ENCODE peak calls at places on chromosomes 2 and 18, in seven cellular contexts. G is HepG2, H is H1, M is K562, I is GM12878, Z is HCT116, N is SK-N-SH. O is an unnamed sample.

GRCh38 chr2:20398956-20399567 is 47.8 kb upstream of the RHOB start:
- DNase-seq in G (no peak), Z (no peak), N (no peak), I (no peak), H (no peak), M (no peak), O (no peak)

GRCh38 chr2:1781291-1782080 is 37.2 kb upstream of the PXDN start:
- DNase-seq in I (no peak), Z (peak), G (no peak), N (no peak), M (no peak), H (no peak), O (no peak)

GRCh38 chr2:240434728-240435456 is 571 bp upstream of the GPC1 start:
- DNase-seq in M (peak), G (peak), H (no peak), Z (peak), I (no peak), N (peak), O (peak)

GRCh38 chr2:86201951-86202692 is 2.9 kb downstream of the MRPL35 start:
- DNase-seq in N (no peak), G (no peak), Z (no peak), I (no peak), H (no peak), M (peak), O (no peak)

GRCh38 chr18:3447895-3448844 is 1.8 kb upstream of the TGIF1 start:
- DNase-seq in I (peak), M (peak), G (peak), Z (peak), N (peak), H (peak), O (peak)

GRCh38 chr2:86622409-86622877 is 1.2 kb downstream of the RNF103 start:
- DNase-seq in N (peak), Z (no peak), M (peak), G (no peak), H (no peak), I (no peak), O (peak)

GRCh38 chr2:69514406-69514805 is 77.2 kb upstream of the NFU1 start:
- DNase-seq in G (no peak), I (no peak), H (no peak), M (no peak), Z (no peak), N (no peak), O (no peak)

GRCh38 chr2:112996635-112997034 is 8.6 kb upstream of the IL36A start:
- DNase-seq in H (no peak), I (no peak), N (no peak), G (no peak), M (no peak), Z (no peak), O (no peak)

GRCh38 chr2:88100489-88100858 is 27.4 kb downstream of the FABP1 start:
- DNase-seq in N (no peak), Z (no peak), M (no peak), G (no peak), I (no peak), H (no peak), O (no peak)

GRCh38 chr2:85540131-85540587 is 1.2 kb downstream of the MAT2A start:
- DNase-seq in N (no peak), Z (no peak), I (no peak), H (no peak), M (no peak), G (no peak), O (peak)

GRCh38 chr2:215698566-215698965 is 262.7 kb upstream of the FN1 start:
- DNase-seq in Z (no peak), M (no peak), H (no peak), I (no peak), G (no peak), N (no peak), O (no peak)

GRCh38 chr2:189674374-189675112 is at the start of gene ANKAR:
- DNase-seq in N (peak), I (peak), H (peak), M (no peak), Z (no peak), G (peak), O (peak)

GRCh38 chr2:27591745-27592144 is 8.9 kb downstream of the ZNF512 start:
- DNase-seq in Z (no peak), H (no peak), I (no peak), N (no peak), G (no peak), M (no peak), O (no peak)

GRCh38 chr2:71313016-71313766 is 18.4 kb upstream of the ZNF638 start:
- DNase-seq in H (no peak), M (no peak), N (no peak), I (no peak), G (no peak), Z (no peak), O (no peak)

GRCh38 chr2:239065537-239065936 is 217.7 kb downstream of the TWIST2 start:
- DNase-seq in H (no peak), Z (no peak), M (no peak), G (no peak), I (no peak), N (peak), O (no peak)
- TF ChIP-seq JUND in H (no peak), Z (no peak), M (no peak), G (no peak), I (no peak), N (no peak), O (no peak)

GRCh38 chr2:33598472-33599174 is 476 bp downstream of the FAM98A start:
- DNase-seq in M (peak), H (no peak), N (peak), Z (no peak), I (peak), G (peak), O (no peak)
- TF ChIP-seq JUND in M (no peak), H (no peak), N (no peak), Z (no peak), I (no peak), G (no peak), O (no peak)

GRCh38 chr2:73282924-73283544 is 1.2 kb downstream of the FBXO41 start:
- DNase-seq in H (no peak), G (no peak), M (no peak), I (no peak), N (no peak), Z (no peak), O (no peak)

GRCh38 chr2:73283545-73284295 is 558 bp downstream of the FBXO41 start:
- DNase-seq in H (no peak), G (no peak), N (no peak), Z (no peak), I (no peak), M (no peak), O (no peak)

GRCh38 chr2:73286134-73286533 is 1.9 kb upstream of the FBXO41 start:
- DNase-seq in G (no peak), N (no peak), M (no peak), Z (no peak), I (no peak), H (no peak), O (no peak)

GRCh38 chr2:73285162-73285739 is 973 bp upstream of the FBXO41 start:
- DNase-seq in H (no peak), G (no peak), N (no peak), M (no peak), Z (no peak), I (peak), O (no peak)

GRCh38 chr2:73284296-73285161 is at the start of gene FBXO41:
- DNase-seq in N (peak), M (peak), Z (no peak), G (peak), I (peak), H (peak), O (no peak)
- TF ChIP-seq JUND in N (no peak), M (no peak), Z (no peak), G (no peak), I (no peak), H (no peak), O (no peak)

GRCh38 chr2:176907341-176907740 is 305.3 kb upstream of the HNRNPA3 start:
- DNase-seq in H (no peak), G (no peak), I (no peak), Z (no peak), M (no peak), N (no peak), O (no peak)

DNA sequence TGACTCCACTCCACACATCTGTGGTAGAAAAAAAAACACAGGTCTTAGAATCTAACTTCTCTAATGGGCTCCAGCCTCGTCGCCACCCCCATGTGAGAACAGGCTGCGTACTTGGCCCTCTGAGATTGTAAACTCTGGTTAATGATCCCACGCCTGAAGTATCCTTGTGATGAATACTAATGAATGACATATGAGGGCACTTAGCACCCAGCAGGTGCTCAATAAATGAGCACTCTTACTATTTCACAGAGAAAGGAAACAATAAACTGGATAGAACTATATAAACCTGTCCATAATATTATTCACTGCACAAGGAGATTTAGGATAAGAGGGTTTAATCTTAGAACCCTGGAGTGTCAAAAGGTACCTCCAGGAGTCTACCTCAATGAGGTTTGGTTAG is 310.1 kb upstream of the HNRNPA3 start:
- DNase-seq in Z (no peak), H (no peak), G (no peak), I (no peak), N (no peak), M (no peak), O (no peak)
- TF ChIP-seq JUND in Z (no peak), H (no peak), G (no peak), I (no peak), N (no peak), M (no peak), O (no peak)

DNA sequence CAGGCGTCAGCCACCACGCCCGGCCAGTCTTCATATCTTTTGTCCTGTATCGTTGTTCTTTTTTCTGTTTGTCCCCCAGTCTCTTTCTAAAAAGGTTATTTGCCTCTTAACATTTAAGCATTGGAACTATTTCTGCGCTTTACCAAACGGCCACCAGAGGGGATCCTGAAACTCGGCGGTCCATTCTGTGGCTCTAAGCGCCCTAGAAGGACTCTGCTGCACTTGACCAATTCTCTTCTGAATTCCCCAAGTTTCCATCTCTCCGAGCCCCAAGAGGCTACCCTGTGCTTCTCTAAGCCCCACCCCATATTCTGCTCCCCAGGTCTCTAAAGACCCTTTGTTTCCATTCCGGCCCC is 33.1 kb upstream of the REG3G start:
- DNase-seq in M (peak), G (peak), N (peak), Z (no peak), I (no peak), H (peak), O (peak)
- TF ChIP-seq JUND in M (no peak), G (no peak), N (no peak), Z (no peak), I (no peak), H (no peak), O (no peak)

GRCh38 chr18:49521251-49521650 is 34.2 kb upstream of the C18orf32 start:
- DNase-seq in H (no peak), G (no peak), I (no peak), N (no peak), M (no peak), Z (peak), O (no peak)

GRCh38 chr18:49527631-49528327 is 34.1 kb upstream of the LIPG start:
- DNase-seq in H (no peak), G (no peak), I (no peak), N (no peak), M (no peak), Z (no peak), O (no peak)

GRCh38 chr18:49525981-49526380 is 35.9 kb upstream of the LIPG start:
- DNase-seq in G (no peak), Z (no peak), I (no peak), H (no peak), N (no peak), M (no peak), O (no peak)

GRCh38 chr18:49524349-49524748 is 37.3 kb upstream of the C18orf32 start:
- DNase-seq in Z (no peak), G (no peak), N (no peak), M (peak), H (no peak), I (no peak), O (no peak)

DNA sequence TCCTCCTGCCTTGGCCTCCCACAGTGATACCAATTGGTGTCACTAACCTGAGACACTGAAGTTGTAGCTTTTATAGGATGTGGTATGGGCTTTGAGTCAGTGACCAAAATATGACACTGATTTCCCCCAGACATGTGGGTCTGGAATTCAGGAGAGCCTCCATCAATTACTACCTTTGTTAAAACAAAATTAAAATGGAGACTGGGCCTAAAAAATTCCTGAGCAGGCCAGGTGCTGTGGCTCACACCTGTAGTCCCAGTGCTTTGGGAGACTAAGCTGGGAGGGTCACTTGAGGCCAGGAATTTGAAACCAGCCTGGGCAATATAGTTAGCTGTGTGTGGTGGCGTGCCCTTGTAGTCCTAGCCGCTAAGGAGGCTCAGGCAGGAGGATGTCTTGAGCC is 36.9 kb upstream of the LIPG start:
- DNase-seq in I (no peak), M (no peak), H (no peak), Z (no peak), N (no peak), G (no peak), O (no peak)
- TF ChIP-seq JUND in I (no peak), M (no peak), H (no peak), Z (no peak), N (no peak), G (no peak), O (no peak)

GRCh38 chr18:55869965-55870585 is 282.1 kb upstream of the TCF4 start:
- DNase-seq in Z (no peak), H (no peak), G (no peak), I (no peak), M (no peak), N (no peak), O (no peak)
- TF ChIP-seq JUND in Z (no peak), H (no peak), G (no peak), I (no peak), M (no peak), N (no peak), O (no peak)